ENCODE peak calls at places on chromosomes 1 and 21, in six cellular contexts. One of them, this sample, is unnamed.

GRCh38 chr1:174572771-174573170 is 125.0 kb downstream of the GPR52 start:
- DNase-seq in tibial nerve: no peak
- DNase-seq in IMR-90: no peak
- DNase-seq in kidney epithelial cell: no peak
- DNase-seq in psoas muscle: no peak
- DNase-seq in foreskin fibroblast: no peak
- DNase-seq in this sample: peak

GRCh38 chr1:151593651-151594625 is 17.9 kb upstream of the SNX27 start:
- DNase-seq in IMR-90: no peak
- DNase-seq in psoas muscle: peak
- DNase-seq in tibial nerve: peak
- DNase-seq in foreskin fibroblast: no peak
- DNase-seq in kidney epithelial cell: no peak
- DNase-seq in this sample: peak

GRCh38 chr1:229875086-229875485 is 192.0 kb upstream of the GALNT2 start:
- DNase-seq in psoas muscle: no peak
- DNase-seq in kidney epithelial cell: no peak
- DNase-seq in IMR-90: no peak
- DNase-seq in tibial nerve: no peak
- DNase-seq in foreskin fibroblast: no peak
- DNase-seq in this sample: no peak

GRCh38 chr1:207214453-207214852 is 107.0 kb upstream of the CD55 start:
- DNase-seq in psoas muscle: no peak
- DNase-seq in tibial nerve: no peak
- DNase-seq in kidney epithelial cell: no peak
- DNase-seq in IMR-90: no peak
- DNase-seq in foreskin fibroblast: no peak
- DNase-seq in this sample: no peak

GRCh38 chr1:29306471-29307140 is 70.3 kb downstream of the PTPRU start:
- DNase-seq in psoas muscle: no peak
- DNase-seq in kidney epithelial cell: no peak
- DNase-seq in foreskin fibroblast: no peak
- DNase-seq in IMR-90: no peak
- DNase-seq in tibial nerve: no peak
- DNase-seq in this sample: no peak

GRCh38 chr1:181479137-181479745 is 4.1 kb upstream of the CACNA1E start:
- DNase-seq in IMR-90: peak
- DNase-seq in psoas muscle: peak
- DNase-seq in kidney epithelial cell: peak
- DNase-seq in foreskin fibroblast: peak
- DNase-seq in tibial nerve: no peak
- DNase-seq in this sample: peak

GRCh38 chr1:115507256-115507589 is 134.5 kb upstream of the VANGL1 start:
- DNase-seq in psoas muscle: no peak
- DNase-seq in foreskin fibroblast: no peak
- DNase-seq in tibial nerve: no peak
- DNase-seq in IMR-90: peak
- DNase-seq in kidney epithelial cell: no peak
- DNase-seq in this sample: peak

GRCh38 chr1:153608742-153609584 is 4.0 kb downstream of the S100A16 start:
- DNase-seq in kidney epithelial cell: peak
- DNase-seq in foreskin fibroblast: peak
- DNase-seq in IMR-90: peak
- DNase-seq in tibial nerve: peak
- DNase-seq in psoas muscle: peak
- DNase-seq in this sample: peak

GRCh38 chr1:8671313-8671917 is 146.0 kb downstream of the RERE start:
- DNase-seq in foreskin fibroblast: peak
- DNase-seq in tibial nerve: no peak
- DNase-seq in IMR-90: peak
- DNase-seq in psoas muscle: no peak
- DNase-seq in kidney epithelial cell: no peak
- DNase-seq in this sample: peak

GRCh38 chr1:168801032-168801745 is 72.2 kb upstream of the DPT start:
- DNase-seq in foreskin fibroblast: no peak
- DNase-seq in tibial nerve: no peak
- DNase-seq in kidney epithelial cell: no peak
- DNase-seq in psoas muscle: no peak
- DNase-seq in IMR-90: no peak
- DNase-seq in this sample: no peak

GRCh38 chr1:185973645-185974044 is 239.5 kb downstream of the HMCN1 start:
- DNase-seq in psoas muscle: no peak
- DNase-seq in IMR-90: peak
- DNase-seq in kidney epithelial cell: peak
- DNase-seq in foreskin fibroblast: peak
- DNase-seq in tibial nerve: no peak
- DNase-seq in this sample: peak

GRCh38 chr1:19478241-19478780 is 7.0 kb downstream of the CAPZB start:
- DNase-seq in foreskin fibroblast: no peak
- DNase-seq in psoas muscle: no peak
- DNase-seq in tibial nerve: no peak
- DNase-seq in IMR-90: no peak
- DNase-seq in kidney epithelial cell: no peak
- DNase-seq in this sample: no peak

GRCh38 chr1:32448773-32449456 is 16.0 kb upstream of the ZBTB8B start:
- DNase-seq in IMR-90: no peak
- DNase-seq in tibial nerve: no peak
- DNase-seq in psoas muscle: no peak
- DNase-seq in foreskin fibroblast: no peak
- DNase-seq in kidney epithelial cell: no peak
- DNase-seq in this sample: peak

GRCh38 chr1:15668089-15668754 is 15.9 kb upstream of the PLEKHM2 start:
- DNase-seq in psoas muscle: no peak
- DNase-seq in foreskin fibroblast: no peak
- DNase-seq in IMR-90: peak
- DNase-seq in kidney epithelial cell: no peak
- DNase-seq in tibial nerve: no peak
- DNase-seq in this sample: no peak

GRCh38 chr21:42540396-42540795 is 26.7 kb downstream of the SLC37A1 start:
- DNase-seq in IMR-90: no peak
- DNase-seq in psoas muscle: no peak
- DNase-seq in tibial nerve: no peak
- DNase-seq in foreskin fibroblast: no peak
- DNase-seq in kidney epithelial cell: no peak
- DNase-seq in this sample: no peak

GRCh38 chr21:42541174-42541573 is 27.5 kb downstream of the SLC37A1 start:
- DNase-seq in kidney epithelial cell: no peak
- DNase-seq in foreskin fibroblast: no peak
- DNase-seq in IMR-90: no peak
- DNase-seq in psoas muscle: no peak
- DNase-seq in tibial nerve: no peak
- DNase-seq in this sample: no peak

GRCh38 chr21:42539342-42539741 is 25.7 kb downstream of the SLC37A1 start:
- DNase-seq in IMR-90: no peak
- DNase-seq in psoas muscle: no peak
- DNase-seq in kidney epithelial cell: no peak
- DNase-seq in foreskin fibroblast: no peak
- DNase-seq in tibial nerve: no peak
- DNase-seq in this sample: no peak

GRCh38 chr21:42538479-42539275 is 25.0 kb downstream of the SLC37A1 start:
- DNase-seq in IMR-90: no peak
- DNase-seq in kidney epithelial cell: no peak
- DNase-seq in tibial nerve: no peak
- DNase-seq in foreskin fibroblast: no peak
- DNase-seq in psoas muscle: no peak
- DNase-seq in this sample: no peak

GRCh38 chr21:42539931-42540343 is 26.3 kb downstream of the SLC37A1 start:
- DNase-seq in psoas muscle: no peak
- DNase-seq in kidney epithelial cell: no peak
- DNase-seq in tibial nerve: no peak
- DNase-seq in foreskin fibroblast: no peak
- DNase-seq in IMR-90: no peak
- DNase-seq in this sample: no peak
- TF ChIP-seq CTCF in psoas muscle: no peak
- TF ChIP-seq CTCF in kidney epithelial cell: peak
- TF ChIP-seq CTCF in tibial nerve: no peak
- TF ChIP-seq CTCF in foreskin fibroblast: no peak
- TF ChIP-seq CTCF in IMR-90: peak
- TF ChIP-seq CTCF in this sample: peak

DNA sequence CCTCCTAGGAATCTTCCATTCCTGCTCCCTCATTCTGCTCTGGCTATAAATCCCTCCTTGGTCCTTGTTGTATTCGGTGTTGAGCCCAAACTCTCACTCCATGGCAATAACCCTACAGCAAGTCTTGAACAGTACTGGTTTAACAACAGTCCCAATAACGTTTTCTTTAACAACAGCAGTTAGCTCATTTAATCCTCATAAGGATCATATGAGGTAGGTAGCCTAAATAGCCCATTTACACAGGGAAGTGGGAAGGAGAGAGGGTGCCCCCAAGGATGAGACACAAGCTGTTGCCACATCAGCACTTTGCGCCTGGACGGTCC is 444 bp upstream of the AGTRAP start:
- DNase-seq in psoas muscle: no peak
- DNase-seq in tibial nerve: no peak
- DNase-seq in kidney epithelial cell: no peak
- DNase-seq in IMR-90: no peak
- DNase-seq in foreskin fibroblast: no peak
- DNase-seq in this sample: no peak
- H3K4me3 ChIP-seq in psoas muscle: peak
- H3K4me3 ChIP-seq in tibial nerve: peak
- H3K4me3 ChIP-seq in kidney epithelial cell: peak
- H3K4me3 ChIP-seq in IMR-90: peak
- H3K4me3 ChIP-seq in foreskin fibroblast: peak
- H3K4me3 ChIP-seq in this sample: peak

DNA sequence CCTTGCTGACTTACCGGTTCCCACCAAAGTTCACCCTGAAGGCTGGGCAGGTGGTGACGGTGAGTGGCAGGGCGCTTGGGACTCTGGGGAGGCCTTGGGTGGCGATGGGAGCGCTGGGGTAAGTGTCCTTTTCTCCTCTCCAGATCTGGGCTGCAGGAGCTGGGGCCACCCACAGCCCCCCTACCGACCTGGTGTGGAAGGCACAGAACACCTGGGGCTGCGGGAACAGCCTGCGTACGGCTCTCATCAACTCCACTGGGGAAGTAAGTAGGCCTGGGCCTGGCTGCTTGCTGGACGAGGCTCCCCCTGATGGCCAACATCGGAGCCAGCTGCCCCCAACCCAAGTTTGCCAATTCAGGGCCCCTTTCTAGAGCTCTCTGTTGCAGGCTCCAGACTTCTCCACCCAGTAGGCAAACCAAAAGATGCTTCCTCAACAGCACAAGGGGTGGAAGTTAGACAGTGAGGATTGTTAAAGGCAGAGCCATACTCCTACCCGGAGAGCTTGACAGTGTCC is 16.4 kb upstream of the SEMA4A start:
- DNase-seq in IMR-90: no peak
- DNase-seq in foreskin fibroblast: no peak
- DNase-seq in kidney epithelial cell: no peak
- DNase-seq in psoas muscle: no peak
- DNase-seq in tibial nerve: no peak
- DNase-seq in this sample: no peak
- TF ChIP-seq CTCF in IMR-90: no peak
- TF ChIP-seq CTCF in foreskin fibroblast: peak
- TF ChIP-seq CTCF in kidney epithelial cell: peak
- TF ChIP-seq CTCF in psoas muscle: no peak
- TF ChIP-seq CTCF in tibial nerve: no peak
- TF ChIP-seq CTCF in this sample: no peak

DNA sequence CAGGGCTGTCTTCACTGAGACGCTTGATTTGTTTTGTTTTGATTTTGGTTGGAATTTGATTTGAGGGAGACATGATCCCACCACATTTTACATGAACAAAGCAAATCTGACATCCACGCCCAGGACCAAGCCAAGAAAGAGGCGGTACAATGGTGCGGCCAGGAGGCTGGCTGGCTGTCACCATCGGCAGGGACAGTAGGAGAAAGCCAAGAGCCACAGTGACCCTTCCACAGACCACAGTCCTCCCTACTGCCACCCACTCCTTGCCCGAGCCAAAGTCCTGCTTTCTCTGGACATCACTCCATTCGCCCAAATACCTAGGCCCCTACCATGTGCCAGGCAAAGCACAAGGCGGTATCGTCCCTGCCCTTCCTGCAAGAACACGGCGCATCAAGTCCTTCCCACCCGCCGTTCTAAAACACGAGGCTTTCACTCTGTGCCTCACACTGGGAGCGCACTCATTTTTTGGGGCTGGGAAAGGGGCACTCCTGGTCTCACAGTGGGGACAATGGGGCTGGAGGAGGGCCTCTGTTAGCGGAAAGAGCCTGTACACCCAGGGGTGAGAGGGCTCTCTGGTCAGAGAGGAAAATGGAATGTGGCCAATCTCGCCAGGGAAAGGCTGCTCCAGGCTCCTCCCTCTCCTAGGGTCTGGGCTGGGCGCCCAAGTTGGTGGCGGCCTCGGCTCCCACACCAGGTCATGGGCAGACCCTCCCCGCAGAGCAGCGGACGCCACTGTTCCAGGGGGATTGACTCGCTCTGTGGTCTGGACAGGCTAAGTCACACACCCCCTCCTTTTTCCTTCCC is 26.5 kb downstream of the SSBP3 start:
- DNase-seq in kidney epithelial cell: no peak
- DNase-seq in tibial nerve: no peak
- DNase-seq in psoas muscle: no peak
- DNase-seq in IMR-90: peak
- DNase-seq in foreskin fibroblast: no peak
- DNase-seq in this sample: no peak
- H3K4me3 ChIP-seq in kidney epithelial cell: no peak
- H3K4me3 ChIP-seq in tibial nerve: no peak
- H3K4me3 ChIP-seq in psoas muscle: peak
- H3K4me3 ChIP-seq in IMR-90: no peak
- H3K4me3 ChIP-seq in foreskin fibroblast: no peak
- H3K4me3 ChIP-seq in this sample: no peak

GRCh38 chr1:96513136-96513535 is 208.4 kb upstream of the PTBP2 start:
- DNase-seq in psoas muscle: no peak
- DNase-seq in kidney epithelial cell: no peak
- DNase-seq in tibial nerve: no peak
- DNase-seq in foreskin fibroblast: no peak
- DNase-seq in IMR-90: no peak
- DNase-seq in this sample: no peak

GRCh38 chr1:96510911-96511310 is 210.7 kb upstream of the PTBP2 start:
- DNase-seq in kidney epithelial cell: no peak
- DNase-seq in psoas muscle: no peak
- DNase-seq in foreskin fibroblast: no peak
- DNase-seq in tibial nerve: no peak
- DNase-seq in IMR-90: no peak
- DNase-seq in this sample: no peak

GRCh38 chr1:96509944-96510343 is 211.6 kb upstream of the PTBP2 start:
- DNase-seq in IMR-90: no peak
- DNase-seq in kidney epithelial cell: no peak
- DNase-seq in tibial nerve: no peak
- DNase-seq in foreskin fibroblast: no peak
- DNase-seq in psoas muscle: no peak
- DNase-seq in this sample: no peak

GRCh38 chr1:96509351-96509750 is 212.2 kb upstream of the PTBP2 start:
- DNase-seq in foreskin fibroblast: no peak
- DNase-seq in psoas muscle: no peak
- DNase-seq in kidney epithelial cell: no peak
- DNase-seq in tibial nerve: no peak
- DNase-seq in IMR-90: no peak
- DNase-seq in this sample: no peak

GRCh38 chr1:96508226-96508625 is 213.4 kb upstream of the PTBP2 start:
- DNase-seq in tibial nerve: no peak
- DNase-seq in IMR-90: no peak
- DNase-seq in psoas muscle: no peak
- DNase-seq in kidney epithelial cell: no peak
- DNase-seq in foreskin fibroblast: no peak
- DNase-seq in this sample: no peak
- TF ChIP-seq CTCF in tibial nerve: no peak
- TF ChIP-seq CTCF in IMR-90: no peak
- TF ChIP-seq CTCF in psoas muscle: no peak
- TF ChIP-seq CTCF in kidney epithelial cell: no peak
- TF ChIP-seq CTCF in foreskin fibroblast: no peak
- TF ChIP-seq CTCF in this sample: no peak